ENCODE peak calls at places on chromosomes 6 and 20, in four cellular contexts. E is NCI-H774, V is NCI-H2029 treated with DMSO at 0.1 percent for 48 hours, N is right cardiac atrium. P is an unnamed sample.
A peak's percentile ranks its signal among the peaks of the same experiment; 100 is the strongest.

GRCh38 chr20:62701161-62702007 is 7.3 kb upstream of the NTSR1 start:
- DNase-seq in V (no peak), E (no peak), N (no peak), P (no peak)

GRCh38 chr6:11412011-11412424 is 125.5 kb upstream of the TMEM170B start:
- DNase-seq in N (no peak), E (no peak), V (no peak), P (no peak)

GRCh38 chr6:125363010-125363359 is 61.2 kb upstream of the HDDC2 start:
- DNase-seq in V (peak; percentile 57), E (no peak), N (no peak), P (no peak)

GRCh38 chr6:160424256-160424655 is 76.1 kb downstream of the SLC22A3 start:
- DNase-seq in E (no peak), V (no peak), N (no peak), P (no peak)

GRCh38 chr6:33787954-33788693 is 806 bp downstream of the LEMD2 start:
- DNase-seq in V (no peak), E (no peak), N (peak; percentile 83), P (peak; percentile 63)

GRCh38 chr6:44590471-44590870 is 203.0 kb downstream of the CDC5L start:
- DNase-seq in V (no peak), E (no peak), N (no peak), P (no peak)

GRCh38 chr20:24669701-24670100 is 200.3 kb downstream of the SYNDIG1 start:
- DNase-seq in V (no peak), N (no peak), E (no peak), P (no peak)

GRCh38 chr6:75563032-75563431 is 38.6 kb upstream of the SENP6 start:
- DNase-seq in N (no peak), E (no peak), V (no peak), P (no peak)

GRCh38 chr6:38639498-38640215 is at the start of gene BTBD9:
- DNase-seq in E (peak; percentile 85), V (peak; percentile 33), N (peak; percentile 87), P (peak; percentile 53)

GRCh38 chr20:49397525-49397924 is 84.9 kb downstream of the KCNB1 start:
- DNase-seq in E (no peak), V (no peak), N (peak; percentile 64), P (no peak)

GRCh38 chr20:36400901-36401300 is 94.8 kb downstream of the DLGAP4 start:
- DNase-seq in V (no peak), N (no peak), E (no peak), P (no peak)